ENCODE peak calls at places on chromosome 11, in seven cellular contexts. C is T-helper 2 cell, Z is mesothelial cell of epicardium, N is NCI-H1105 treated with DMSO at 0.1 percent for 48 hours, P is NAMALWA, Q is neural crest cell, M is Caco-2. O is an unnamed sample.

GRCh38 chr11:78798567-78799170 is 224.0 kb upstream of the NARS2 start:
- DNase-seq in C (no peak), Z (peak; percentile 56), N (peak; percentile 44), P (peak; percentile 65), Q (peak; percentile 81), M (peak; percentile 83), O (peak; percentile 88)

GRCh38 chr11:34840736-34841386 is 75.3 kb downstream of the APIP start:
- DNase-seq in C (no peak), Z (no peak), N (peak; percentile 27), P (peak; percentile 65), Q (no peak), M (peak; percentile 33), O (peak; percentile 93)

GRCh38 chr11:76282786-76283185 is 76.5 kb upstream of the WNT11 start:
- DNase-seq in C (no peak), Z (no peak), N (no peak), P (no peak), Q (no peak), M (no peak), O (no peak)

GRCh38 chr11:126637800-126638175 is 282.3 kb downstream of the ST3GAL4 start:
- DNase-seq in C (no peak), Z (no peak), N (no peak), P (no peak), Q (no peak), M (no peak), O (no peak)

GRCh38 chr11:77374108-77374507 is 72.6 kb upstream of the GDPD4 start:
- DNase-seq in C (no peak), Z (no peak), N (no peak), P (no peak), Q (no peak), M (no peak), O (no peak)

GRCh38 chr11:117011541-117011908 is 86.7 kb downstream of the SIK3 start:
- DNase-seq in C (no peak), Z (no peak), N (no peak), P (no peak), Q (no peak), M (no peak), O (no peak)

GRCh38 chr11:109071712-109072524 is 350.1 kb upstream of the C11orf87 start:
- DNase-seq in C (no peak), Z (no peak), N (no peak), P (no peak), Q (no peak), M (no peak), O (peak; percentile 7)

GRCh38 chr11:74743640-74744039 is 5.0 kb upstream of the RNF169 start:
- DNase-seq in C (no peak), Z (no peak), N (no peak), P (no peak), Q (no peak), M (no peak), O (no peak)

GRCh38 chr11:110891411-110891810 is 179.2 kb upstream of the ARHGAP20 start:
- DNase-seq in C (no peak), Z (no peak), N (no peak), P (no peak), Q (no peak), M (no peak), O (no peak)

GRCh38 chr11:23959466-23959865 is 537.4 kb upstream of the LUZP2 start:
- DNase-seq in C (no peak), Z (no peak), N (no peak), P (no peak), Q (no peak), M (no peak), O (no peak)

GRCh38 chr11:120400564-120401364 is 64.6 kb downstream of the ARHGEF12 start:
- DNase-seq in C (no peak), Z (no peak), N (no peak), P (no peak), Q (no peak), M (peak; percentile 33), O (peak; percentile 90)

GRCh38 chr11:63667993-63668392 is 3.2 kb downstream of the ATL3 start:
- DNase-seq in C (no peak), Z (no peak), N (no peak), P (no peak), Q (no peak), M (no peak), O (no peak)

GRCh38 chr11:69444381-69445130 is 36.9 kb upstream of the LINC01488 start:
- DNase-seq in C (no peak), Z (no peak), N (no peak), P (no peak), Q (peak; percentile 53), M (peak; percentile 93), O (peak; percentile 93)

GRCh38 chr11:129989437-129989836 is 13.2 kb downstream of the PRDM10 start:
- DNase-seq in C (no peak), Z (no peak), N (no peak), P (no peak), Q (no peak), M (no peak), O (no peak)

O was measured in MV-4-11.